ENCODE peak calls at places on chromosomes 4 and X, in nine cellular contexts. O is upper lobe of right lung; R is NB4; C is globus pallidus; I is iris pigment epithelial cell; B is NCI-H446; U is activated CD4-positive, alpha-beta T cell treated with anti-CD3 and anti-CD28 coated beads for 48 hours; T is GDM1; S is T-helper 2 cell. K is an unnamed sample.

GRCh38 chr4:13944095-13944501 is 316.6 kb upstream of the BOD1L1 start:
- DNase-seq in I (no peak), R (no peak), C (no peak), O (no peak), T (no peak), S (no peak), B (peak), U (no peak), K (no peak)

GRCh38 chr4:39394706-39395105 is 12.0 kb upstream of the KLB start:
- DNase-seq in C (no peak), B (no peak), R (no peak), O (no peak), S (no peak), T (no peak), I (no peak), U (no peak), K (no peak)

GRCh38 chr4:37765741-37766140 is 60.7 kb upstream of the PGM2 start:
- DNase-seq in S (no peak), R (peak), O (no peak), T (no peak), B (no peak), I (no peak), C (no peak), U (no peak), K (no peak)

GRCh38 chrX:26414534-26414933 is 198.6 kb downstream of the MAGEB5 start:
- DNase-seq in S (no peak), C (no peak), T (no peak), B (no peak), O (no peak), R (no peak), U (no peak), I (no peak), K (no peak)

GRCh38 chrX:78024349-78025108 is 55.1 kb upstream of the PGAM4 start:
- DNase-seq in C (no peak), T (no peak), O (peak), U (peak), B (no peak), R (peak), I (peak), S (no peak), K (peak)

GRCh38 chrX:129980043-129980442 is 2.4 kb upstream of the BCORL1 start:
- DNase-seq in I (no peak), U (peak), B (no peak), R (peak), C (no peak), O (peak), T (no peak), S (no peak), K (peak)

GRCh38 chrX:115029869-115030564 is 12.6 kb upstream of the IL13RA2 start:
- DNase-seq in C (no peak), T (no peak), B (no peak), S (no peak), I (peak), O (no peak), U (no peak), R (no peak), K (no peak)

GRCh38 chr4:39053983-39054382 is 8.0 kb upstream of the KLHL5 start:
- DNase-seq in U (no peak), R (no peak), O (no peak), S (no peak), B (no peak), C (no peak), I (no peak), T (no peak), K (no peak)

GRCh38 chr4:68375667-68376559 is 26.0 kb upstream of the YTHDC1 start:
- DNase-seq in U (peak), R (peak), C (peak), S (peak), T (peak), O (peak), B (peak), I (peak), K (peak)

GRCh38 chr4:53654300-53654758 is 63.0 kb upstream of the LNX1 start:
- DNase-seq in U (no peak), C (no peak), I (no peak), B (peak), O (no peak), R (no peak), S (no peak), T (no peak), K (no peak)

GRCh38 chrX:99522450-99522849 is 887.6 kb downstream of the PCDH19 start:
- DNase-seq in I (no peak), S (no peak), R (no peak), U (no peak), B (no peak), O (no peak), T (no peak), C (no peak), K (no peak)

GRCh38 chr4:111770514-111770913 is 374.7 kb upstream of the FAM241A start:
- DNase-seq in B (no peak), R (no peak), S (no peak), U (no peak), O (no peak), I (no peak), T (no peak), C (no peak), K (no peak)

GRCh38 chrX:38798956-38799355 is 2.3 kb upstream of the MID1IP1 start:
- DNase-seq in S (no peak), B (no peak), I (peak), T (no peak), O (no peak), U (no peak), C (no peak), R (no peak), K (no peak)

GRCh38 chr4:43234626-43235025 is 342.1 kb downstream of the GRXCR1 start:
- DNase-seq in C (no peak), R (no peak), B (no peak), U (no peak), S (no peak), T (no peak), O (no peak), I (no peak), K (no peak)

GRCh38 chr4:65510976-65511375 is 159.3 kb downstream of the EPHA5 start:
- DNase-seq in O (no peak), T (no peak), I (peak), S (no peak), C (no peak), U (no peak), B (no peak), R (no peak), K (no peak)

GRCh38 chr4:124459922-124460301 is 252.6 kb downstream of the ANKRD50 start:
- DNase-seq in I (peak), U (no peak), R (no peak), O (no peak), B (no peak), T (no peak), S (no peak), C (no peak), K (no peak)

GRCh38 chr4:15034071-15034764 is 31.9 kb downstream of the CPEB2 start:
- DNase-seq in C (no peak), U (no peak), T (no peak), S (no peak), B (no peak), I (peak), O (no peak), R (no peak), K (no peak)

GRCh38 chr4:94803181-94803580 is 45.4 kb downstream of the BMPR1B start:
- DNase-seq in I (peak), S (no peak), B (no peak), T (no peak), C (no peak), O (no peak), U (no peak), R (no peak), K (no peak)

GRCh38 chr4:167775374-167775773 is 317.0 kb upstream of the ANXA10 start:
- DNase-seq in C (no peak), O (no peak), T (no peak), U (no peak), S (no peak), R (no peak), I (no peak), B (no peak), K (no peak)

GRCh38 chr4:122458625-122459024 is 2.1 kb upstream of the IL2 start:
- DNase-seq in U (peak), C (no peak), I (no peak), B (no peak), T (no peak), O (no peak), R (peak), S (no peak), K (no peak)

K was measured in CD8-positive, alpha-beta memory T cell.